ENCODE peak calls at places on chromosomes 1 and 21, in five cellular contexts. One of them, this sample, is unnamed.

GRCh38 chr1:14118691-14119485 is 418.9 kb downstream of the PRDM2 start:
- DNase-seq in OCI-LY7: no peak
- DNase-seq in IMR-90: no peak
- DNase-seq in MM.1S: no peak
- DNase-seq in tibial artery: no peak
- DNase-seq in this sample: no peak

GRCh38 chr1:9858293-9859035 is 34.7 kb upstream of the CLSTN1 start:
- DNase-seq in OCI-LY7: no peak
- DNase-seq in IMR-90: no peak
- DNase-seq in MM.1S: no peak
- DNase-seq in tibial artery: no peak
- DNase-seq in this sample: no peak

GRCh38 chr1:51733793-51734522 is 117.1 kb downstream of the OSBPL9 start:
- DNase-seq in OCI-LY7: no peak
- DNase-seq in IMR-90: no peak
- DNase-seq in MM.1S: no peak
- DNase-seq in tibial artery: no peak
- DNase-seq in this sample: no peak

GRCh38 chr21:38965910-38966504 is 160.3 kb downstream of the ETS2 start:
- DNase-seq in OCI-LY7: no peak
- DNase-seq in IMR-90: peak
- DNase-seq in MM.1S: peak
- DNase-seq in tibial artery: no peak
- DNase-seq in this sample: no peak

GRCh38 chr1:85297855-85298629 is 21.6 kb upstream of the BCL10 start:
- DNase-seq in OCI-LY7: no peak
- DNase-seq in IMR-90: peak
- DNase-seq in MM.1S: no peak
- DNase-seq in tibial artery: no peak
- DNase-seq in this sample: peak

GRCh38 chr21:44714905-44715304 is 3.5 kb upstream of the TSPEAR start:
- DNase-seq in OCI-LY7: no peak
- DNase-seq in IMR-90: no peak
- DNase-seq in MM.1S: no peak
- DNase-seq in tibial artery: no peak
- DNase-seq in this sample: no peak

GRCh38 chr1:11198851-11199628 is 9.9 kb downstream of the ANGPTL7 start:
- DNase-seq in OCI-LY7: no peak
- DNase-seq in IMR-90: no peak
- DNase-seq in MM.1S: no peak
- DNase-seq in tibial artery: no peak
- DNase-seq in this sample: no peak

GRCh38 chr1:89659322-89660061 is 26.6 kb downstream of the LRRC8C start:
- DNase-seq in OCI-LY7: no peak
- DNase-seq in IMR-90: no peak
- DNase-seq in MM.1S: no peak
- DNase-seq in tibial artery: no peak
- DNase-seq in this sample: no peak

GRCh38 chr1:154669464-154670282 is 61.7 kb upstream of the ADAR start:
- DNase-seq in OCI-LY7: peak
- DNase-seq in IMR-90: peak
- DNase-seq in MM.1S: peak
- DNase-seq in tibial artery: peak
- DNase-seq in this sample: peak

GRCh38 chr1:186498695-186499389 is 37.9 kb upstream of the PDC start:
- DNase-seq in OCI-LY7: no peak
- DNase-seq in IMR-90: peak
- DNase-seq in MM.1S: no peak
- DNase-seq in tibial artery: no peak
- DNase-seq in this sample: no peak

GRCh38 chr1:201064806-201065205 is 41.3 kb upstream of the KIF21B start:
- DNase-seq in OCI-LY7: no peak
- DNase-seq in IMR-90: no peak
- DNase-seq in MM.1S: no peak
- DNase-seq in tibial artery: no peak
- DNase-seq in this sample: no peak

GRCh38 chr1:33715195-33715811 is 148.6 kb upstream of the HMGB4 start:
- DNase-seq in OCI-LY7: no peak
- DNase-seq in IMR-90: no peak
- DNase-seq in MM.1S: no peak
- DNase-seq in tibial artery: no peak
- DNase-seq in this sample: no peak

GRCh38 chr1:225694151-225694603 is 41.3 kb upstream of the ENAH start:
- DNase-seq in OCI-LY7: no peak
- DNase-seq in IMR-90: peak
- DNase-seq in MM.1S: no peak
- DNase-seq in tibial artery: peak
- DNase-seq in this sample: no peak

GRCh38 chr1:162663086-162663485 is 30.8 kb downstream of the DDR2 start:
- DNase-seq in OCI-LY7: no peak
- DNase-seq in IMR-90: peak
- DNase-seq in MM.1S: no peak
- DNase-seq in tibial artery: no peak
- DNase-seq in this sample: no peak

GRCh38 chr1:151653397-151653796 is 41.5 kb downstream of the SNX27 start:
- DNase-seq in OCI-LY7: no peak
- DNase-seq in IMR-90: peak
- DNase-seq in MM.1S: no peak
- DNase-seq in tibial artery: no peak
- DNase-seq in this sample: peak

GRCh38 chr1:23478896-23479790 is 4.8 kb downstream of the ASAP3 start:
- DNase-seq in OCI-LY7: no peak
- DNase-seq in IMR-90: peak
- DNase-seq in MM.1S: no peak
- DNase-seq in tibial artery: peak
- DNase-seq in this sample: no peak

GRCh38 chr1:234980224-234980656 is 148.4 kb downstream of the TOMM20 start:
- DNase-seq in OCI-LY7: no peak
- DNase-seq in IMR-90: no peak
- DNase-seq in MM.1S: no peak
- DNase-seq in tibial artery: no peak
- DNase-seq in this sample: no peak

GRCh38 chr1:100606438-100606837 is 68.5 kb downstream of the GPR88 start:
- DNase-seq in OCI-LY7: peak
- DNase-seq in IMR-90: peak
- DNase-seq in MM.1S: no peak
- DNase-seq in tibial artery: no peak
- DNase-seq in this sample: no peak

DNA sequence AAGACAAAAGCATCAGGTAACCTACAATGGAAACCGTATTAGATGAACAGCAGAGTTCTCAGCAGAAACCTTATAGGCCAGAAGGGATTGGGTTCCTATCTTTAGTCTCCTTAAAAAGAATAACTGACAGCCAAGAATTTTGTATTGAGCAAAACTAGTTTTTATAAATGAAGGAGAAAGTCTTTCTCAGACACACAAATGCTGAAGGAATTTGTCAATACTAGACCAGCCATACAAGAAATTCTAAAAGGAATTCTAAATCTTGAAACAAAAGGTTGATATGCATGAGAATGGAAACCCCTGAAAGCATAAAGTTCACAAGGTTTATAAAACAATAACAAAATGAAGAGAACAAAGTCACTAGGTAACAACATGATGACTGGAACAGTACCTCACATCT is 58.1 kb downstream of the NEK7 start:
- DNase-seq in OCI-LY7: no peak
- DNase-seq in IMR-90: no peak
- DNase-seq in MM.1S: no peak
- DNase-seq in tibial artery: no peak
- DNase-seq in this sample: no peak
- H3K4me3 ChIP-seq in OCI-LY7: no peak
- H3K4me3 ChIP-seq in IMR-90: no peak
- H3K4me3 ChIP-seq in MM.1S: no peak
- H3K4me3 ChIP-seq in tibial artery: no peak
- H3K4me3 ChIP-seq in this sample: no peak

DNA sequence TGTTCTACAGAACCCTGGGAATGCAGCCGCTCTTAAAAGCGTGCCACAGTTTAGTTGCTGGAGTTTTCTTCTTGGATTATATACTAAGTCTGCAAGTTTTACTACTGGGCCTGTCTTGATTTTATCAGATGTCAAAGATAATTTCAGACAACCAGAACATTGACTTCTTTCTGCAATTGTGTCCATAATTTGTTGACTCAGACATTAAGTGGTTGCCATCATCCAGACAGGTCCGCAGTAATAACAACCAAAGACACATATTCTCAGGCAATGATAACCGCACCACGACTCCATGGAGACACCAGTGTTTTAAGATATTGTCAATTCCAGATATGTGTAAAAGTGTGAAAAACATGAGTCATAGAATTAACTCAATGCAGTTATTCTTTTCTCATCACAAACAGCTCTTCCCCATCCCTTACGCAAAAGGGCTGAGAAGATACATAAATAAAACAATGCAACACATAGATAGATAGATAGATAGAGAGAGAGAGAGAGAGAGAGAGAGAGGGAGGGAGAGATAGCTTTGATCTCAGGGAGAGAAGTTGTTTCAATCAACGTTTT is 90.4 kb upstream of the FMN2 start:
- DNase-seq in OCI-LY7: no peak
- DNase-seq in IMR-90: no peak
- DNase-seq in MM.1S: no peak
- DNase-seq in tibial artery: no peak
- DNase-seq in this sample: no peak
- H3K4me3 ChIP-seq in OCI-LY7: no peak
- H3K4me3 ChIP-seq in IMR-90: no peak
- H3K4me3 ChIP-seq in MM.1S: no peak
- H3K4me3 ChIP-seq in tibial artery: no peak
- H3K4me3 ChIP-seq in this sample: no peak

DNA sequence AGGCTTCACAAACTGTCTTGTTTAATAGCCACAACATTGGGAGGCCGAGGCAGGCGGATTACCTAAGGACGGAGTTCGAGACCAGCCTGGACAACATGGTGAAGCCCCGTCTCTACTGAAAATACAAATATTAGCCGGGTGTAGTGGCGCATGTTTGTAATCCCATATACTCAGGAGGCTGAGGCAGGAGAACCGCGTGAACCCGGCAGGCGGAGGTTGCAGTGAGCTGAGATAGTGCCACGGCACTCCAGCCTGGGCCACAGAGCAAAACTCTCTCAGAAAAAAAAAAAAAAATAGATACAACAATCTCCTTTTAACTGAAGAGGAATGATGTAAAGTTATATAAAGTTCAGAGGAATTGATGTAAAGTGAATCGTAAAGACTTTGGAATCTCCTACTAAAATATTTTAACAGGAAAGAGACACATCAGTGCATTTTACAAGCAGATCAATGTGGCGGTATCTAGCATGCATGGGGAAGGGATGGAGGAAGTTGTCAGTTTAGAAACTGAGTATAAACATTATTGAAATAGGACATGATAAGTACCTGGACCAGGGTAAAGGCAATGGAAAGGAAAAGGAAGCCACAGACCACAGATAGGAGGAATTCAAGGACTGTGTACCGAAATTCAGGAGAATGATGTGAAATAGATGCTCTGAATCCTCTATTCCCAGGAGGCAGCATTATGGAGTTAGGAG is 41.5 kb downstream of the PTPRC start:
- DNase-seq in OCI-LY7: no peak
- DNase-seq in IMR-90: no peak
- DNase-seq in MM.1S: no peak
- DNase-seq in tibial artery: no peak
- DNase-seq in this sample: no peak
- H3K4me3 ChIP-seq in OCI-LY7: peak
- H3K4me3 ChIP-seq in IMR-90: no peak
- H3K4me3 ChIP-seq in MM.1S: no peak
- H3K4me3 ChIP-seq in tibial artery: no peak
- H3K4me3 ChIP-seq in this sample: peak

DNA sequence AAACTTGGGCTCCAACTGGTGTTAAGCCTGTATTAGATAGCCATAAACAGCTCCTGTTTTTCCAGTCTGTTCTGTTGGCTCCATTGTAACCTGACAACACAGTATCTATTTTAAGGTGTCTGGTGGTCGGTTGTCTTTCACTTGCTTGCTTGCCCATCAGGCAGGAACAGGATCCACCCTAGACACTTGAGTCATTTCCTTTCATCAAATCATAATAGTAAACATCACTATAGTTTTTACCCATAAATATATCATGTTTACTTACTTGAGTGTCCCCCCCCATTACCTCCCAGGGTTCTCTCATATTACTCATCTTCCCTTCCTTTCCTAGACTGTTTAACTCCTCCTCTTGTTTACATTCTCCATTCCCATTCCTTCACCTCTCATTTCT is 2.9 kb downstream of the DDI2 start:
- DNase-seq in OCI-LY7: no peak
- DNase-seq in IMR-90: peak
- DNase-seq in MM.1S: no peak
- DNase-seq in tibial artery: no peak
- DNase-seq in this sample: no peak
- H3K4me3 ChIP-seq in OCI-LY7: no peak
- H3K4me3 ChIP-seq in IMR-90: no peak
- H3K4me3 ChIP-seq in MM.1S: no peak
- H3K4me3 ChIP-seq in tibial artery: no peak
- H3K4me3 ChIP-seq in this sample: no peak

DNA sequence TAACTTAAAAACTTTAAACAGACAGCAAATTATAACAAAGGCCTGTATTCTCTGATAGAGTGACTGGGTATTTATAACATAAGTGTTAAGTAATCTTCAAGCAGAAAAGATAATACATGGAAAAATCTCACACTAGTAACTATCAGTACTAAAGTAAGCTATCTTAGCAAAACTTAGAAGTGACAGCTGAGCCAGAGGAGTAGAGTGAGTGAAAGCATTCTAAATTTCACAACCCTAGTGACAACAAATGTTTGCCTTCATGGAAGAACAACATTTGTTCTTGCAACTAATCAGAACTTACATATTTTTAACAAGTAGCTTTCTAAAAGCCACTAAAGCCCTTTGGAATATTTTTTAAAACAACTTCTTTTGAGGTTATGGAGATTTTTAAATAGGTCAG is 74.5 kb upstream of the B3GALT2 start:
- DNase-seq in OCI-LY7: no peak
- DNase-seq in IMR-90: no peak
- DNase-seq in MM.1S: no peak
- DNase-seq in tibial artery: no peak
- DNase-seq in this sample: no peak
- H3K4me3 ChIP-seq in OCI-LY7: no peak
- H3K4me3 ChIP-seq in IMR-90: no peak
- H3K4me3 ChIP-seq in MM.1S: no peak
- H3K4me3 ChIP-seq in tibial artery: no peak
- H3K4me3 ChIP-seq in this sample: no peak

DNA sequence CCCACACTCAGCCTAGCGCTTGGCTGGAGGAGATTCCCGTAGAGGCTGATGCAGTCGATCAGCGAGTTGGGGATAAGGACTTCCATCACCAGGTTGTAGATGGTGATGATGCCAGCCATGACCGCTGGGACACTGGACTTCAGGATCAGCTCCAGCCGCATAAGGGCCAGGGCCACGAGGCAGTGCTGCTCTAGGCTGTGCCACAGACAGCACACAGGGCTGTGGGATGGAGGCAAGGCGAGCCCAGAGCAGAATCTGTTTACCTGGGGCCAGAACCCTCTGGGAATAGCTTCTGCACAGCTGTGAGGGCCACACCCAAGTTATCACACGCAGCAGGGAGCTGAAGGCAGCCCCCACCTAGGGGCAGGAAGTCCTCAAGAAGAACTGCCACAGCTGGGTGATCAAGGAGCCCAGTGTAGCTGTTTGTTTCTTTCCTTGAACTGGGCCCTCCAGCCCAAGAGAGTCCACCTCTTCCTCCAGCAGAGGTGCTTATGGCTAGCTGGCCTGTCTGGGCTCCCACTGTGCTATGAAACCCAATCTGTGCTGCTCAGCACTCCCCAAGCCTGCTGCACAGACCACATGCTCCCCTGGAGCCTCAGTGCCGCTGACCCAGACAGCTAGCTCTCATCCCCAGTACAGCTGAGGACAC is 6.2 kb downstream of the SLC2A1 start:
- DNase-seq in OCI-LY7: peak
- DNase-seq in IMR-90: no peak
- DNase-seq in MM.1S: no peak
- DNase-seq in tibial artery: no peak
- DNase-seq in this sample: no peak
- H3K4me3 ChIP-seq in OCI-LY7: peak
- H3K4me3 ChIP-seq in IMR-90: no peak
- H3K4me3 ChIP-seq in MM.1S: no peak
- H3K4me3 ChIP-seq in tibial artery: no peak
- H3K4me3 ChIP-seq in this sample: no peak

This sample was measured in Jurkat, Clone E6-1.